ENCODE peak calls at places on chromosomes 1 and 21, in seven cellular contexts. One of them, this sample, is unnamed.
A peak's percentile ranks its signal among the peaks of the same experiment; 100 is the strongest.

GRCh38 chr1:228374711-228375577 is 31.7 kb downstream of the TRIM11 start:
- DNase-seq in ovary: peak; percentile 94
- DNase-seq in foreskin fibroblast: peak; percentile 98
- DNase-seq in AG10803: peak; percentile 94
- DNase-seq in D721Med: no peak
- DNase-seq in stomach: peak; percentile 34
- DNase-seq in esophagus squamous epithelium: no peak
- DNase-seq in this sample: no peak

GRCh38 chr1:55311057-55311631 is 96.0 kb upstream of the USP24 start:
- DNase-seq in esophagus squamous epithelium: no peak
- DNase-seq in foreskin fibroblast: peak; percentile 66
- DNase-seq in D721Med: no peak
- DNase-seq in AG10803: peak; percentile 39
- DNase-seq in ovary: no peak
- DNase-seq in stomach: no peak
- DNase-seq in this sample: no peak

GRCh38 chr1:234553241-234554156 is 56.5 kb downstream of the IRF2BP2 start:
- DNase-seq in foreskin fibroblast: peak; percentile 93
- DNase-seq in AG10803: peak; percentile 95
- DNase-seq in esophagus squamous epithelium: no peak
- DNase-seq in D721Med: no peak
- DNase-seq in stomach: no peak
- DNase-seq in ovary: peak; percentile 25
- DNase-seq in this sample: no peak

GRCh38 chr21:36892201-36892600 is 74.3 kb downstream of the HLCS start:
- DNase-seq in foreskin fibroblast: no peak
- DNase-seq in esophagus squamous epithelium: no peak
- DNase-seq in D721Med: no peak
- DNase-seq in ovary: no peak
- DNase-seq in AG10803: no peak
- DNase-seq in stomach: no peak
- DNase-seq in this sample: no peak

GRCh38 chr1:147545133-147545532 is 3.8 kb downstream of the BCL9 start:
- DNase-seq in AG10803: peak; percentile 68
- DNase-seq in ovary: no peak
- DNase-seq in D721Med: no peak
- DNase-seq in stomach: peak; percentile 60
- DNase-seq in foreskin fibroblast: peak; percentile 30
- DNase-seq in esophagus squamous epithelium: no peak
- DNase-seq in this sample: peak; percentile 82

GRCh38 chr1:175023043-175023921 is at the start of gene MRPS14:
- DNase-seq in ovary: peak; percentile 99
- DNase-seq in D721Med: peak; percentile 86
- DNase-seq in foreskin fibroblast: peak; percentile 100
- DNase-seq in AG10803: peak; percentile 98
- DNase-seq in stomach: peak; percentile 98
- DNase-seq in esophagus squamous epithelium: peak; percentile 90
- DNase-seq in this sample: peak; percentile 99

GRCh38 chr1:43405876-43406234 is 16.2 kb downstream of the SZT2 start:
- DNase-seq in AG10803: no peak
- DNase-seq in ovary: no peak
- DNase-seq in foreskin fibroblast: no peak
- DNase-seq in D721Med: no peak
- DNase-seq in esophagus squamous epithelium: no peak
- DNase-seq in stomach: no peak
- DNase-seq in this sample: no peak

GRCh38 chr1:87017994-87018672 is 103.7 kb downstream of the HS2ST1 start:
- DNase-seq in ovary: no peak
- DNase-seq in stomach: no peak
- DNase-seq in AG10803: peak; percentile 33
- DNase-seq in esophagus squamous epithelium: no peak
- DNase-seq in foreskin fibroblast: no peak
- DNase-seq in D721Med: no peak
- DNase-seq in this sample: no peak

GRCh38 chr1:66282343-66282852 is 251.6 kb upstream of the SGIP1 start:
- DNase-seq in D721Med: no peak
- DNase-seq in esophagus squamous epithelium: no peak
- DNase-seq in AG10803: peak; percentile 69
- DNase-seq in stomach: no peak
- DNase-seq in foreskin fibroblast: peak; percentile 73
- DNase-seq in ovary: no peak
- DNase-seq in this sample: peak; percentile 43

GRCh38 chr1:175757381-175758015 is 14.1 kb upstream of the TNR start:
- DNase-seq in ovary: no peak
- DNase-seq in AG10803: no peak
- DNase-seq in D721Med: no peak
- DNase-seq in foreskin fibroblast: no peak
- DNase-seq in stomach: peak; percentile 29
- DNase-seq in esophagus squamous epithelium: no peak
- DNase-seq in this sample: peak; percentile 70

GRCh38 chr1:65254320-65255087 is 54.8 kb upstream of the DNAJC6 start:
- DNase-seq in esophagus squamous epithelium: no peak
- DNase-seq in ovary: peak; percentile 71
- DNase-seq in stomach: peak; percentile 88
- DNase-seq in AG10803: peak; percentile 59
- DNase-seq in D721Med: peak; percentile 74
- DNase-seq in foreskin fibroblast: peak; percentile 90
- DNase-seq in this sample: peak; percentile 93
- TF ChIP-seq CTCF in esophagus squamous epithelium: no peak
- TF ChIP-seq CTCF in ovary: no peak
- TF ChIP-seq CTCF in stomach: no peak
- TF ChIP-seq CTCF in AG10803: peak; percentile 14
- TF ChIP-seq CTCF in D721Med: no peak
- TF ChIP-seq CTCF in foreskin fibroblast: peak; percentile 26
- TF ChIP-seq CTCF in this sample: no peak

GRCh38 chr1:47881505-47882442 is 115.4 kb downstream of the TRABD2B start:
- DNase-seq in AG10803: peak; percentile 81
- DNase-seq in stomach: no peak
- DNase-seq in D721Med: no peak
- DNase-seq in esophagus squamous epithelium: no peak
- DNase-seq in ovary: no peak
- DNase-seq in foreskin fibroblast: peak; percentile 94
- DNase-seq in this sample: no peak

GRCh38 chr1:47887060-47887851 is 109.9 kb downstream of the TRABD2B start:
- DNase-seq in D721Med: no peak
- DNase-seq in esophagus squamous epithelium: no peak
- DNase-seq in stomach: no peak
- DNase-seq in foreskin fibroblast: no peak
- DNase-seq in AG10803: no peak
- DNase-seq in ovary: no peak
- DNase-seq in this sample: no peak

GRCh38 chr1:47886141-47886540 is 111.0 kb downstream of the TRABD2B start:
- DNase-seq in ovary: no peak
- DNase-seq in stomach: no peak
- DNase-seq in AG10803: no peak
- DNase-seq in D721Med: no peak
- DNase-seq in esophagus squamous epithelium: no peak
- DNase-seq in foreskin fibroblast: no peak
- DNase-seq in this sample: no peak

GRCh38 chr1:47885062-47885461 is 112.1 kb downstream of the TRABD2B start:
- DNase-seq in ovary: no peak
- DNase-seq in foreskin fibroblast: no peak
- DNase-seq in stomach: no peak
- DNase-seq in AG10803: no peak
- DNase-seq in D721Med: no peak
- DNase-seq in esophagus squamous epithelium: no peak
- DNase-seq in this sample: no peak

GRCh38 chr1:47883963-47884362 is 113.2 kb downstream of the TRABD2B start:
- DNase-seq in ovary: no peak
- DNase-seq in foreskin fibroblast: no peak
- DNase-seq in esophagus squamous epithelium: no peak
- DNase-seq in AG10803: no peak
- DNase-seq in D721Med: no peak
- DNase-seq in stomach: no peak
- DNase-seq in this sample: no peak
- TF ChIP-seq CTCF in ovary: no peak
- TF ChIP-seq CTCF in foreskin fibroblast: no peak
- TF ChIP-seq CTCF in esophagus squamous epithelium: no peak
- TF ChIP-seq CTCF in AG10803: no peak
- TF ChIP-seq CTCF in D721Med: no peak
- TF ChIP-seq CTCF in stomach: no peak
- TF ChIP-seq CTCF in this sample: no peak

DNA sequence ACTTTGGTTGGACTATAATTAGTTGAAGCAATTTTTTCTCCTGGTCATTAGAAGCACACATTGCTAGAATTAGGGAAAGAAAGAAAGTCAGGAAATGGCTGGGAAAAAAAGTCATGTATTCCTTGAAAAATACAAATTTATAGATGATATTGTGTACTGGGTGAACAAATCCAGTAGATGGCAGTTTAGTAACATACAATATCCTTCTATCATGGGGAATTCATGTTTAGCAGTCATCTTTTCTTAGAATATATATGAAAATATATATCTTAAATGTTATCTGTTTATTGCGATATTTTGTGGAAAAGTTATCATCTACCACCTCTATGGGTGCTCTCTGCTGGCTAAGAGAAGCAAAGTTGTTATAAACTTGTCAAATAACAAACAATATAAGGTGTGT is 13.1 kb upstream of the ZRANB2 start:
- DNase-seq in stomach: no peak
- DNase-seq in esophagus squamous epithelium: no peak
- DNase-seq in AG10803: peak; percentile 29
- DNase-seq in D721Med: no peak
- DNase-seq in foreskin fibroblast: peak; percentile 35
- DNase-seq in ovary: no peak
- DNase-seq in this sample: no peak
- TF ChIP-seq CTCF in stomach: no peak
- TF ChIP-seq CTCF in esophagus squamous epithelium: no peak
- TF ChIP-seq CTCF in AG10803: peak; percentile 65
- TF ChIP-seq CTCF in D721Med: peak; percentile 61
- TF ChIP-seq CTCF in foreskin fibroblast: peak; percentile 17
- TF ChIP-seq CTCF in ovary: no peak
- TF ChIP-seq CTCF in this sample: no peak

GRCh38 chr1:204041803-204042505 is 31.0 kb upstream of the SOX13 start:
- DNase-seq in D721Med: no peak
- DNase-seq in ovary: no peak
- DNase-seq in AG10803: peak; percentile 42
- DNase-seq in foreskin fibroblast: peak; percentile 62
- DNase-seq in esophagus squamous epithelium: no peak
- DNase-seq in stomach: no peak
- DNase-seq in this sample: no peak

GRCh38 chr1:204032642-204033235 is 40.2 kb upstream of the SOX13 start:
- DNase-seq in esophagus squamous epithelium: no peak
- DNase-seq in D721Med: no peak
- DNase-seq in AG10803: no peak
- DNase-seq in foreskin fibroblast: no peak
- DNase-seq in ovary: no peak
- DNase-seq in stomach: no peak
- DNase-seq in this sample: no peak

GRCh38 chr1:204033321-204033720 is 39.6 kb upstream of the SOX13 start:
- DNase-seq in ovary: no peak
- DNase-seq in D721Med: no peak
- DNase-seq in esophagus squamous epithelium: no peak
- DNase-seq in AG10803: no peak
- DNase-seq in stomach: no peak
- DNase-seq in foreskin fibroblast: no peak
- DNase-seq in this sample: no peak

GRCh38 chr1:204041232-204041767 is 31.6 kb upstream of the SOX13 start:
- DNase-seq in D721Med: no peak
- DNase-seq in ovary: no peak
- DNase-seq in AG10803: peak; percentile 8
- DNase-seq in stomach: no peak
- DNase-seq in esophagus squamous epithelium: no peak
- DNase-seq in foreskin fibroblast: peak; percentile 37
- DNase-seq in this sample: no peak

DNA sequence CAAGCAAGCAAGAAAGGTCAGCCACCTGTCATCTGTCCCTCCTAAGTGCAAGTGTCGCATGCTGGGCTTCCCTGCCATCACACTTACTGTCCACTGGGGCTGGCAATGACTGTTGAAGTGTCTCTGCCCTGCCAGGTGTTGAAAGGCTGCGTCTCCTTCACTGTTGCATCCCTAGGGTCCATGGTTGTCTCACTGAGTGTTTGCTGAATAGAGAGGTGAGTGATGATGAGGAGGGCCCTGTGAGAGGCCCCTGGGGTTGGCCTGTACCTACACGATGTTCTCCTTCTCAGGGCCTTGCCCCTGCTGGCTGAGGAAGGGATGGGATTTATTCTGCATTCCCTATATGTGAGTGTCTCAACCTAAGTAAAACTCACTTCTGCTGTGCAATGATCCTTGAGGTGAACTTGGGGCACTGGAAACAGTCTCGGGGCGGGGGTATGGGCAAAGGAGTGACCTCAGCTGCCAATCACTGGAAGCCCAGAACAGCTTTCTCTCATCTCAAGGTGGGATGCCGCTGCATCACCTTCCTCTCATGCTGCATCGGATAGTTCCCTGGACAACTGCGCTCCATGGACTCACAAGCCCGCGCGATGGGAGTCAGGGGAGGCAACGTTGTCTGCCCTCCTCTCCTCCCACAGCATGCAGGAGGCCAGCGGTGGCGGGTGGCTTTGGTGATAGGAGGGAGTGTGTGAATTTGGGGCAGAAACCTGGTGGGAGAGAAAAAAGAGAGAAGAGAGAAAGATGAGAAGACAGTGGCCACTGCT is 35.9 kb upstream of the SOX13 start:
- DNase-seq in stomach: no peak
- DNase-seq in foreskin fibroblast: no peak
- DNase-seq in D721Med: no peak
- DNase-seq in AG10803: no peak
- DNase-seq in ovary: no peak
- DNase-seq in esophagus squamous epithelium: no peak
- DNase-seq in this sample: no peak
- TF ChIP-seq CTCF in stomach: no peak
- TF ChIP-seq CTCF in foreskin fibroblast: no peak
- TF ChIP-seq CTCF in D721Med: no peak
- TF ChIP-seq CTCF in AG10803: no peak
- TF ChIP-seq CTCF in ovary: no peak
- TF ChIP-seq CTCF in esophagus squamous epithelium: no peak
- TF ChIP-seq CTCF in this sample: peak; percentile 15

GRCh38 chr1:207981976-207982375 is 71.1 kb upstream of the CD34 start:
- DNase-seq in D721Med: no peak
- DNase-seq in AG10803: no peak
- DNase-seq in ovary: no peak
- DNase-seq in esophagus squamous epithelium: no peak
- DNase-seq in stomach: no peak
- DNase-seq in foreskin fibroblast: no peak
- DNase-seq in this sample: peak; percentile 17
- TF ChIP-seq CTCF in D721Med: peak; percentile 60
- TF ChIP-seq CTCF in AG10803: peak; percentile 48
- TF ChIP-seq CTCF in ovary: no peak
- TF ChIP-seq CTCF in esophagus squamous epithelium: no peak
- TF ChIP-seq CTCF in stomach: no peak
- TF ChIP-seq CTCF in foreskin fibroblast: peak; percentile 36
- TF ChIP-seq CTCF in this sample: peak; percentile 62

DNA sequence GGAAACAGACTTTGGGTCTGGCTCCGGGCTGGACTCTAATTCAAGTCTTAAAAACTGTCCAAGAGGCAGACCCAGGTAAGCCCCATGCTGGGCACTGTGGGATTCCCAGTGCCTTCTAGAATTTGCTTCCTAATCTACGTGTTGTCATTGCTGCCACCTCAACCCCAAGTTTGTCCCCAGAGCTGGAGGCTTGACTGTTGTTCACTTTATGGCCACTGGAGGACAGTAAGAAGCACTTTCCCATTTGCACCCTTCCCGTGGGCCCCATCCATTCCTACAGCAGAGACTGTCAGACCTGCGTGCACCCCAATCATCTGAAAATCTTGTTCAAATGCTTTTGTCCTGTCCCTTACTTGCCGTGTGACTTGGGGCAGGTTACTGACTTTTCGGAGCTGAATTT is 29.4 kb upstream of the VASH2 start:
- DNase-seq in AG10803: no peak
- DNase-seq in esophagus squamous epithelium: no peak
- DNase-seq in stomach: no peak
- DNase-seq in ovary: no peak
- DNase-seq in D721Med: no peak
- DNase-seq in foreskin fibroblast: no peak
- DNase-seq in this sample: no peak
- TF ChIP-seq CTCF in AG10803: peak; percentile 35
- TF ChIP-seq CTCF in esophagus squamous epithelium: no peak
- TF ChIP-seq CTCF in stomach: no peak
- TF ChIP-seq CTCF in ovary: no peak
- TF ChIP-seq CTCF in D721Med: no peak
- TF ChIP-seq CTCF in foreskin fibroblast: no peak
- TF ChIP-seq CTCF in this sample: peak; percentile 27

GRCh38 chr1:2091611-2092604 is 41.7 kb downstream of the PRKCZ start:
- DNase-seq in D721Med: no peak
- DNase-seq in foreskin fibroblast: peak; percentile 41
- DNase-seq in AG10803: peak; percentile 23
- DNase-seq in stomach: peak; percentile 39
- DNase-seq in esophagus squamous epithelium: no peak
- DNase-seq in ovary: no peak
- DNase-seq in this sample: no peak
- TF ChIP-seq CTCF in D721Med: peak; percentile 70
- TF ChIP-seq CTCF in foreskin fibroblast: peak; percentile 57
- TF ChIP-seq CTCF in AG10803: peak; percentile 63
- TF ChIP-seq CTCF in stomach: no peak
- TF ChIP-seq CTCF in esophagus squamous epithelium: peak; percentile 8
- TF ChIP-seq CTCF in ovary: no peak
- TF ChIP-seq CTCF in this sample: no peak

This sample was measured in Calu3.